ENCODE peak calls at places on chromosomes 1 and 21, in nine cellular contexts. T is activated T-cell treated with anti-CD3 and anti-CD28 coated beads for 4 hours, W is AG04449, I is neural progenitor cell, L is sciatic nerve, P is A673, K is occipital lobe, D is ACHN, O is Right ventricle myocardium superior. A is an unnamed sample.

GRCh38 chr1:199218065-199218464 is 579.2 kb downstream of the PTPRC start:
- DNase-seq in L (no peak), O (no peak), I (peak), D (no peak), K (no peak), W (no peak), P (peak), T (no peak), A (no peak)

GRCh38 chr1:226457307-226457712 is 49.4 kb upstream of the PARP1 start:
- DNase-seq in D (no peak), K (no peak), L (no peak), I (peak), W (no peak), O (no peak), T (no peak), P (peak), A (no peak)

GRCh38 chr1:214707306-214708087 is 104.5 kb downstream of the CENPF start:
- DNase-seq in D (no peak), P (no peak), I (no peak), W (peak), O (no peak), K (no peak), L (no peak), T (no peak), A (no peak)

GRCh38 chr1:150798509-150798908 is 9.6 kb downstream of the CTSK start:
- DNase-seq in L (no peak), W (no peak), D (no peak), K (no peak), P (peak), O (no peak), I (peak), T (no peak), A (no peak)

GRCh38 chr1:2070800-2071530 is 20.8 kb downstream of the PRKCZ start:
- DNase-seq in P (no peak), O (no peak), D (no peak), K (no peak), L (no peak), I (no peak), T (no peak), W (no peak), A (no peak)

GRCh38 chr21:37855568-37856391 is 60.5 kb downstream of the KCNJ6 start:
- DNase-seq in I (peak), K (no peak), D (no peak), W (peak), T (no peak), L (no peak), P (no peak), O (no peak), A (no peak)

GRCh38 chr1:247111636-247112478 is 7.7 kb upstream of the ZNF669 start:
- DNase-seq in I (peak), L (peak), D (peak), T (no peak), P (no peak), K (peak), O (peak), W (no peak), A (peak)

GRCh38 chr1:1264026-1264425 is 9.6 kb downstream of the UBE2J2 start:
- DNase-seq in I (no peak), K (no peak), W (no peak), L (no peak), T (no peak), P (no peak), D (no peak), O (no peak), A (no peak)

GRCh38 chr1:243471754-243472725 is 216.2 kb downstream of the SDCCAG8 start:
- DNase-seq in L (no peak), P (no peak), I (no peak), W (no peak), O (no peak), K (no peak), D (peak), T (no peak), A (no peak)

GRCh38 chr1:2962946-2963345 is 58.3 kb upstream of the ACTRT2 start:
- DNase-seq in W (no peak), I (no peak), D (no peak), T (no peak), P (no peak), K (no peak), O (peak), L (peak), A (no peak)

GRCh38 chr1:113125469-113125868 is 52.5 kb downstream of the LRIG2 start:
- DNase-seq in T (no peak), D (no peak), W (no peak), O (no peak), K (no peak), I (no peak), P (no peak), L (no peak), A (no peak)

GRCh38 chr1:35539824-35540261 is 17.4 kb downstream of the KIAA0319L start:
- DNase-seq in D (no peak), K (no peak), T (no peak), P (no peak), O (no peak), I (no peak), W (no peak), L (no peak), A (no peak)

GRCh38 chr1:53737648-53738204 is 1.2 kb downstream of the GLIS1 start:
- DNase-seq in W (no peak), O (no peak), L (no peak), K (no peak), I (peak), T (no peak), D (peak), P (no peak), A (no peak)

GRCh38 chr1:39898146-39898545 is 3.6 kb downstream of the MYCL start:
- DNase-seq in P (no peak), D (no peak), L (no peak), O (no peak), I (peak), W (no peak), T (no peak), K (no peak), A (no peak)

GRCh38 chr1:21220815-21221214 is 44.1 kb upstream of the EIF4G3 start:
- DNase-seq in L (no peak), K (no peak), T (no peak), P (peak), O (no peak), D (no peak), I (no peak), W (no peak), A (no peak)

GRCh38 chr1:207883104-207883651 is 27.7 kb downstream of the CD34 start:
- DNase-seq in W (no peak), P (no peak), I (no peak), L (no peak), K (no peak), T (no peak), O (no peak), D (no peak), A (no peak)

GRCh38 chr1:187931781-187932180 is 1103.0 kb downstream of the PLA2G4A start:
- DNase-seq in K (no peak), P (no peak), D (no peak), L (no peak), O (no peak), W (no peak), T (no peak), I (peak), A (no peak)

GRCh38 chr1:186819140-186819539 is 9.6 kb upstream of the PLA2G4A start:
- DNase-seq in L (no peak), W (peak), O (no peak), P (no peak), D (no peak), K (no peak), T (no peak), I (no peak), A (no peak)

GRCh38 chr1:206554201-206554600 is 46.9 kb downstream of the RASSF5 start:
- DNase-seq in D (no peak), P (no peak), K (no peak), W (no peak), L (no peak), T (no peak), O (no peak), I (no peak), A (no peak)

GRCh38 chr21:36381841-36382589 is 3.2 kb upstream of the CHAF1B start:
- DNase-seq in L (no peak), T (no peak), D (peak), W (no peak), O (no peak), P (no peak), I (no peak), K (no peak), A (no peak)

GRCh38 chr21:35922618-35923017 is 137.7 kb downstream of the SETD4 start:
- DNase-seq in P (no peak), D (no peak), W (no peak), I (no peak), L (no peak), T (no peak), K (no peak), O (no peak), A (no peak)

GRCh38 chr1:204263240-204263848 is 49.6 kb upstream of the GOLT1A start:
- DNase-seq in L (no peak), O (peak), D (no peak), W (no peak), I (no peak), T (no peak), K (no peak), P (no peak), A (no peak)

GRCh38 chr21:45295576-45296365 is 8.1 kb upstream of the POFUT2 start:
- DNase-seq in W (peak), K (no peak), D (no peak), I (no peak), T (no peak), P (no peak), O (no peak), L (no peak), A (no peak)

GRCh38 chr1:12001996-12002493 is 17.3 kb upstream of the MIIP start:
- DNase-seq in L (no peak), K (no peak), O (peak), T (no peak), W (no peak), I (no peak), D (peak), P (no peak), A (peak)

GRCh38 chr1:151790071-151790939 is at the start of gene TDRKH:
- DNase-seq in D (peak), K (peak), I (peak), L (peak), W (peak), P (peak), O (peak), T (peak), A (peak)

GRCh38 chr1:183275322-183275721 is 89.3 kb downstream of the LAMC2 start:
- DNase-seq in P (no peak), O (no peak), K (no peak), I (no peak), D (no peak), L (no peak), T (no peak), W (no peak), A (no peak)

GRCh38 chr1:98289296-98289695 is 368.5 kb upstream of the DPYD start:
- DNase-seq in W (no peak), P (no peak), K (no peak), L (no peak), T (no peak), O (no peak), I (no peak), D (no peak), A (no peak)

A was measured in heart left ventricle.